ENCODE peak calls at places on chromosomes 7 and 10, in ten cellular contexts. O is endothelial cell, H is AG10803, K is RWPE1, R is body of pancreas, C is fibroblast of mammary gland, Z is progenitor cell of endocrine pancreas, Y is HFFc6, V is tibial artery, T is K562. B is an unnamed sample.

GRCh38 chr7:57769958-57770357 is 320.0 kb downstream of the ZNF716 start:
- DNase-seq in O (no peak), H (no peak), K (no peak), R (no peak), C (no peak), Z (no peak), Y (no peak), V (peak; percentile 28), T (no peak), B (no peak)

GRCh38 chr10:73732931-73733623 is 11.1 kb upstream of the SEC24C start:
- DNase-seq in O (no peak), H (no peak), K (no peak), R (no peak), C (no peak), Z (no peak), Y (no peak), V (no peak), T (no peak), B (no peak)

GRCh38 chr7:27165089-27165654 is at the start of gene HOXA9:
- DNase-seq in O (no peak), H (peak; percentile 97), K (peak; percentile 87), R (no peak), C (peak; percentile 96), Z (no peak), Y (peak; percentile 96), V (peak; percentile 97), T (no peak), B (peak; percentile 82)

GRCh38 chr7:98360221-98361124 is 40.4 kb downstream of the BAIAP2L1 start:
- DNase-seq in O (peak; percentile 37), H (no peak), K (no peak), R (peak; percentile 35), C (no peak), Z (no peak), Y (no peak), V (no peak), T (peak; percentile 70), B (no peak)

GRCh38 chr7:134996097-134996550 is 9.8 kb downstream of the AGBL3 start:
- DNase-seq in O (no peak), H (no peak), K (no peak), R (no peak), C (peak; percentile 61), Z (no peak), Y (no peak), V (no peak), T (no peak), B (no peak)

GRCh38 chr10:72248477-72249151 is 25.1 kb upstream of the DDIT4 start:
- DNase-seq in O (peak; percentile 27), H (no peak), K (peak; percentile 80), R (peak; percentile 92), C (peak; percentile 87), Z (no peak), Y (no peak), V (peak; percentile 97), T (no peak), B (no peak)

GRCh38 chr7:36617408-36617807 is 106.9 kb downstream of the AOAH start:
- DNase-seq in O (no peak), H (no peak), K (no peak), R (no peak), C (no peak), Z (no peak), Y (no peak), V (no peak), T (no peak), B (no peak)

GRCh38 chr7:51376420-51377092 is 59.9 kb upstream of the COBL start:
- DNase-seq in O (no peak), H (no peak), K (peak; percentile 48), R (no peak), C (peak; percentile 55), Z (no peak), Y (peak; percentile 48), V (no peak), T (peak; percentile 43), B (no peak)

DNA sequence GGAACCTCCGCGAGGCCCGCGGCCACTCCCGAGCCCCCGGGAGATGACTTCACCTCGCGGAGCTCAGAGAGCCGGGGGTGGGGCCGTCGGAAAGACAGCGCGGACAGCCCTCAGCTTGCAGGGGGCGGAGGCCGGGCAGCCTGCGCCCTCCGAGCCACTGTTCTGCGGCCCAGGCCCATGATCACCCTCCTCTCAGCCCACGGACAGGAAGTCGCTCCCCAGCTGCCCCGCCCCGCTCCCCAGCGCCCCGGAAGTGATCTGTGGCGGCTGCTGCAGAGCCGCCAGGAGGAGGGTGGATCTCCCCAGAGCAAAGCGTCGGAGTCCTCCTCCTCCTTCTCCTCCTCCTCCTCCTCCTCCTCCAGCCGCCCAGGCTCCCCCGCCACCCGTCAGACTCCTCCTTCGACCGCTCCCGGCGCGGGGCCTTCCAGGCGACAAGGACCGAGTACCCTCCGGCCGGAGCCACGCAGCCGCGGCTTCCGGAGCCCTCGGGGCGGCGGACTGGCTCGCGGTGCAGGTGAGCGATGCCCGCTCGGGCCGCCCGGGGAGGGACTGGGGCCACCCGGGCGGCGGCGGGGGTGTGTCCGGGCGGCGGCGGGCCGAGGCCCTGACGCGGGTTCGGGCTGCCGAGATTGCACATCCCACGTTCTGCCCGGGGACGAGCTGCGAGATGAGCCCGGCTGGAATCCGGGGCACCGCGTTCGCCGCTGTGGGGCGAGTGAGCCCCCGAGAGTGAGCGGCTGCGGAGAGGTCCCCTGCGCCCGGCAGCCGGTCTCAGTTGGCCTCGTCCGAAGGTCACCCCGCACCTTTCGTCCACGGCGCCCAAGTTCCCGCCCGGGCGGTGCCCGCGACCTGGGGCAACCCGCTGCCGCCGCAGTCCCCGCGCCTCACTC is at the start of gene RALA:
- DNase-seq in O (peak; percentile 75), H (peak; percentile 96), K (peak; percentile 92), R (peak; percentile 89), C (peak; percentile 92), Z (peak; percentile 85), Y (peak; percentile 91), V (peak; percentile 95), T (peak; percentile 90), B (peak; percentile 90)
- TF ChIP-seq CTCF in O (no peak), H (no peak), K (no peak), R (no peak), C (no peak), Z (no peak), Y (no peak), V (peak; percentile 4), T (no peak), B (no peak)

GRCh38 chr7:130921391-130922180 is 187.6 kb upstream of the KLF14 start:
- DNase-seq in O (no peak), H (peak; percentile 85), K (no peak), R (peak; percentile 56), C (peak; percentile 48), Z (no peak), Y (no peak), V (peak; percentile 93), T (no peak), B (no peak)
- TF ChIP-seq CTCF in O (no peak), H (no peak), K (no peak), R (no peak), C (no peak), Z (no peak), Y (no peak), V (no peak), T (no peak), B (no peak)

GRCh38 chr10:18620856-18621255 is 30.5 kb downstream of the NSUN6 start:
- DNase-seq in O (no peak), H (no peak), K (no peak), R (no peak), C (no peak), Z (no peak), Y (no peak), V (no peak), T (no peak), B (no peak)
- TF ChIP-seq CTCF in O (no peak), H (no peak), K (no peak), R (no peak), C (no peak), Z (no peak), Y (no peak), V (no peak), T (no peak), B (no peak)

GRCh38 chr7:151410405-151411390 is 860 bp upstream of the WDR86 start:
- DNase-seq in O (peak; percentile 55), H (no peak), K (no peak), R (no peak), C (no peak), Z (peak; percentile 51), Y (no peak), V (no peak), T (no peak), B (no peak)

GRCh38 chr7:151408498-151408838 is 1.4 kb downstream of the WDR86 start:
- DNase-seq in O (no peak), H (no peak), K (no peak), R (no peak), C (no peak), Z (no peak), Y (no peak), V (no peak), T (no peak), B (no peak)

GRCh38 chr7:151406886-151407583 is 2.8 kb downstream of the WDR86 start:
- DNase-seq in O (no peak), H (no peak), K (no peak), R (no peak), C (no peak), Z (no peak), Y (no peak), V (no peak), T (no peak), B (no peak)

GRCh38 chr7:151409555-151410404 is at the start of gene WDR86:
- DNase-seq in O (peak; percentile 71), H (no peak), K (no peak), R (no peak), C (no peak), Z (peak; percentile 64), Y (no peak), V (no peak), T (no peak), B (no peak)

GRCh38 chr7:151408839-151409554 is 841 bp downstream of the WDR86 start:
- DNase-seq in O (peak; percentile 48), H (no peak), K (no peak), R (no peak), C (peak; percentile 15), Z (no peak), Y (no peak), V (no peak), T (no peak), B (no peak)
- TF ChIP-seq CTCF in O (no peak), H (no peak), K (no peak), R (no peak), C (no peak), Z (no peak), Y (no peak), V (no peak), T (no peak), B (no peak)